ENCODE peak calls at places on chromosomes 2 and 18, in six cellular contexts. B is fibroblast of lung, R is breast epithelium, Y is H9, H is GM23248, Z is SJSA1. M is an unnamed sample. For H3K9me3, the result is how much of the 10 kb centered on the place peaks cover.

GRCh38 chr2:65922030-65922429 is 489.6 kb upstream of the SPRED2 start:
- DNase-seq in B (no peak), R (no peak), Y (no peak), H (no peak), Z (no peak), M (no peak)

GRCh38 chr18:79748321-79749157 is 49.2 kb upstream of the KCNG2 start:
- DNase-seq in B (no peak), R (no peak), Y (no peak), H (no peak), Z (no peak), M (no peak)

GRCh38 chr18:56076735-56077134 is 488.7 kb upstream of the TCF4 start:
- DNase-seq in B (no peak), R (no peak), Y (no peak), H (no peak), Z (no peak), M (no peak)

GRCh38 chr2:217707116-217707742 is 295.6 kb downstream of the TNS1 start:
- DNase-seq in B (peak), R (peak), Y (no peak), H (peak), Z (no peak), M (no peak)

GRCh38 chr2:27316655-27317412 is 6.1 kb downstream of the MPV17 start:
- DNase-seq in B (no peak), R (no peak), Y (no peak), H (no peak), Z (no peak), M (no peak)

GRCh38 chr2:156399950-156400703 is 36.1 kb upstream of the GPD2 start:
- DNase-seq in B (peak), R (peak), Y (peak), H (peak), Z (peak), M (peak)

GRCh38 chr18:35817604-35818352 is 154.7 kb upstream of the RMP24 start:
- DNase-seq in B (no peak), R (no peak), Y (no peak), H (no peak), Z (no peak), M (no peak)

GRCh38 chr2:40230717-40231300 is 221.1 kb downstream of the SLC8A1 start:
- DNase-seq in B (no peak), R (no peak), Y (no peak), H (peak), Z (no peak), M (no peak)

GRCh38 chr2:157725856-157726255 is 97.2 kb upstream of the ACVR1C start:
- DNase-seq in B (peak), R (no peak), Y (no peak), H (no peak), Z (no peak), M (no peak)

GRCh38 chr2:49123600-49123999 is 30.7 kb downstream of the FSHR start:
- DNase-seq in B (no peak), R (no peak), Y (no peak), H (no peak), Z (no peak), M (no peak)

GRCh38 chr2:8479298-8479697 is 202.6 kb upstream of the ID2 start:
- DNase-seq in B (no peak), R (no peak), Y (no peak), H (no peak), Z (no peak), M (no peak)

GRCh38 chr2:37636209-37637077 is 35.0 kb downstream of the CDC42EP3 start:
- DNase-seq in B (no peak), R (no peak), Y (no peak), H (peak), Z (no peak), M (no peak)

DNA sequence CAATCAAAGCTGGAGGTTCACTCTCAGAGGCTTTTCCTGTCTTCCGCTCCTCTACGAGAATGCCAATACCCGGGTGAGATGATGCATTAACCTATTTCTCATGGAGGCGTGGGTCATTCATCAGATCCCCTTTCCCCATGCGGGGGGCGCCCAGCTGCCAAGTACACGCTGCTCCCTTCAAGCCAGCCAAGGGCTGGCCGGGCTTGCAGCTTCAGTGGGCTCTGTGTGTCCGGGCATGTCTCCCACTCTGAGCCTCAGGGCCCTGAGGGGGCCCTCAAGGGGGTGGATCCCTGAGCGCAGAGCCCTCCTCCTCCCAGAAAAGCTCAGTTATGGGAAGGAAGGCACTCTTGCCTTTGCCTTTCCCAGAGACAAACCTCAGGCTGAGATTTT is 431.8 kb upstream of the MYT1L start:
- DNase-seq in B (no peak), R (no peak), Y (no peak), H (no peak), Z (no peak), M (no peak)
- H3K9me3 ChIP-seq in B (under half), R (under half), Y (under half), H (under half), Z (under half), M (under half)

DNA sequence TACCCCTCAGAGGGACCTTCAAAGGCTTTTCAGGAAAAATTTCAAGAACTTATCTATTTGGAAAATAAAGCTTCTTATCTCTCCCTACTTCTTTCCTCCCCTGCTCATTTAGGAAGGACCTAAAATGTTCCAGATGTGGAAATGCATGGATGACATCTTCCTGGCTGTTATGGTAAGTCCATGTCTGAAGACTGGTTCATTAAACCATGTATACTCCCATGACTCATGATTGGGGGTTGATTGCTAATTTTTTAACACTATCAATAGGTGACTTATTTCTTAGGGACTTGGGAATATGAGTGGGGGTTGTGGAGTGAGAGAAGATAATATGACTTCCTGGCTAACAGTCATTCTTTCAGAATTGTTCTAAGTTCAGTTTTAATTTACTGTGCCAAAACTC is 104.0 kb upstream of the PARD3B start:
- DNase-seq in B (peak), R (no peak), Y (no peak), H (no peak), Z (no peak), M (no peak)
- H3K9me3 ChIP-seq in B (under half), R (under half), Y (under half), H (under half), Z (under half), M (under half)

GRCh38 chr2:95220449-95220848 is 13.1 kb downstream of the ZNF892 start:
- DNase-seq in B (no peak), R (no peak), Y (no peak), H (no peak), Z (no peak), M (no peak)

DNA sequence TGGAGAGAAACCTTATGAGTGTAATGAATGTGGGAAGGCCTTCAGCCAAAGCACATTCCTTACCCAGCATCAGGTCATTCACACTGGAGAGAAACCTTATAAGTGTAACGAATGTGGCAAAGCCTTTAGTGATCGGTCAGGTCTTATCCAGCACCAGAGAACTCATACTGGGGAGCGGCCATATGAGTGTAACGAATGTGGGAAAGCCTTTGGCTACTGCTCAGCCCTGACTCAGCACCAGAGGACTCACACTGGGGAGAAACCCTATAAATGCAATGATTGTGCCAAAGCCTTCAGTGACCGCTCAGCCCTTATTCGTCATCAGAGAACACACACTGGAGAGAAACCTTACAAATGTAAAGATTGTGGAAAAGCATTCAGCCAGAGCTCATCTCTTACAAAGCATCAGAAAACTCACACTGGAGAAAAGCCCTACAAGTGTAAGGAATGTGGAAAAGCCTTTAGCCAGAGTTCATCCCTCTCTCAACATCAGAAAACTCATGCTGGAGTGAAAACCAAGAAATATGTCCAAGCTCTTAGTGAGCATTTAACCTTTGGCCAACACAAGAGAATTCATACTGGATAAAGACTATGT is 7.8 kb downstream of the ZNF892 start:
- DNase-seq in B (no peak), R (no peak), Y (no peak), H (peak), Z (no peak), M (no peak)
- H3K9me3 ChIP-seq in B (under half), R (half or more), Y (half or more), H (under half), Z (under half), M (half or more)

GRCh38 chr2:797993-798392 is 120.8 kb upstream of the TMEM18 start:
- DNase-seq in B (no peak), R (no peak), Y (no peak), H (no peak), Z (no peak), M (no peak)

GRCh38 chr2:795245-796041 is 118.2 kb upstream of the TMEM18 start:
- DNase-seq in B (no peak), R (no peak), Y (peak), H (no peak), Z (no peak), M (no peak)

GRCh38 chr2:796151-796955 is 119.1 kb upstream of the TMEM18 start:
- DNase-seq in B (no peak), R (no peak), Y (peak), H (no peak), Z (no peak), M (no peak)

GRCh38 chr2:794554-795244 is 117.5 kb upstream of the TMEM18 start:
- DNase-seq in B (no peak), R (no peak), Y (peak), H (no peak), Z (no peak), M (no peak)

DNA sequence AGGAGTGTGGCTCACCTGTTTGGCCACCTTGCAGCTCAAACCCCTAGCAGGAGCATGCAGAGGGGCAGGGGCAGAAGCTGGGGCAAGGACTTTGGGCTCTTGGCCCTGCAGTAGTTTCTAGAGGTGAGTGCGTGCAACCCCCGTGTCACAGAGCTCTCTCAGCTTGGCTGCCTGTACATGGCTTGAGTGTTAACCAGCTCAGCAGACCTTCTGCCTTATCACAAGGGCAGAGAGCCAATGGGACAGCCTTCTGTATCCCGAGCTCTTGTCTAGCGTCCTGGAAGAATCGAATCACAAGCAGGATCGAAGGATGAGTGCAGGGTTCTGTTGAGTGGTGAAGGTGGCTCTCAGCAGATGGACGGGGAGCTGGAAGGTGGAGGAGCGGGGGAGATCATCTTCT is 120.3 kb upstream of the TMEM18 start:
- DNase-seq in B (no peak), R (no peak), Y (peak), H (no peak), Z (no peak), M (no peak)
- H3K9me3 ChIP-seq in B (under half), R (under half), Y (under half), H (under half), Z (under half), M (under half)

M was measured in T-helper 17 cell.